ENCODE peak calls at places on chromosomes 2 and 18, in four cellular contexts. E is A549, N is HepG2, M is K562. P is an unnamed sample.

GRCh38 chr2:119448427-119449141 is 16.9 kb downstream of the TMEM37 start:
- DNase-seq in E (no peak), M (no peak), N (no peak), P (no peak)

GRCh38 chr2:11248-11941 is 34.9 kb downstream of the FAM110C start:
- DNase-seq in N (peak), M (peak), E (peak), P (no peak)

GRCh38 chr2:235055891-235056516 is 104.2 kb downstream of the SH3BP4 start:
- DNase-seq in E (peak), N (peak), M (peak), P (no peak)

GRCh38 chr18:26493021-26493420 is 55.3 kb downstream of the KCTD1 start:
- DNase-seq in E (no peak), M (no peak), N (no peak), P (no peak)

GRCh38 chr2:115443550-115444185 is 1001.2 kb downstream of the DPP10 start:
- DNase-seq in N (no peak), E (no peak), M (no peak), P (no peak)

GRCh38 chr2:101063753-101064502 is 61.8 kb downstream of the RPL31 start:
- DNase-seq in N (no peak), M (no peak), E (peak), P (no peak)

GRCh38 chr2:34985474-34985873 is 1370.1 kb upstream of the CRIM1 start:
- DNase-seq in M (no peak), E (no peak), N (no peak), P (no peak)

GRCh38 chr2:98140210-98140609 is 53.2 kb downstream of the VWA3B start:
- DNase-seq in E (no peak), N (no peak), M (no peak), P (no peak)

GRCh38 chr2:152513681-152514080 is 178.7 kb downstream of the FMNL2 start:
- DNase-seq in E (peak), N (no peak), M (no peak), P (no peak)

GRCh38 chr2:90077948-90078347 is 1386.5 kb downstream of the RPIA start:
- DNase-seq in E (no peak), N (no peak), M (no peak), P (no peak)

GRCh38 chr2:204274487-204274886 is 270.8 kb upstream of the PARD3B start:
- DNase-seq in N (no peak), E (no peak), M (no peak), P (no peak)

GRCh38 chr2:188518391-188518790 is 226.7 kb downstream of the GULP1 start:
- DNase-seq in N (no peak), M (no peak), E (no peak), P (no peak)

GRCh38 chr2:31347788-31348187 is 66.8 kb downstream of the XDH start:
- DNase-seq in N (no peak), E (peak), M (no peak), P (no peak)

GRCh38 chr2:239234151-239234825 is 166.5 kb downstream of the HDAC4 start:
- DNase-seq in N (no peak), E (no peak), M (no peak), P (no peak)

GRCh38 chr2:181810823-181811695 is 80.5 kb upstream of the ITPRID2 start:
- DNase-seq in N (peak), M (peak), E (peak), P (no peak)

GRCh38 chr2:158718196-158718585 is 76.9 kb upstream of the DAPL1 start:
- DNase-seq in M (no peak), N (no peak), E (no peak), P (no peak)

GRCh38 chr2:240759454-240759853 is 60.6 kb downstream of the KIF1A start:
- DNase-seq in E (no peak), M (peak), N (no peak), P (peak)

GRCh38 chr18:62486290-62486964 is 36.4 kb upstream of the ZCCHC2 start:
- DNase-seq in N (peak), M (peak), E (peak), P (no peak)

GRCh38 chr2:236166781-236167296 is 1.3 kb downstream of the GBX2 start:
- DNase-seq in E (no peak), N (no peak), M (no peak), P (no peak)

GRCh38 chr2:71830497-71831207 is 317.0 kb downstream of the CYP26B1 start:
- DNase-seq in M (no peak), E (no peak), N (no peak), P (no peak)

GRCh38 chr18:43525149-43525548 is 247.9 kb upstream of the SYT4 start:
- DNase-seq in N (no peak), M (no peak), E (no peak), P (no peak)

GRCh38 chr2:120400546-120400945 is 54.6 kb downstream of the INHBB start:
- DNase-seq in E (no peak), N (no peak), M (no peak), P (no peak)

GRCh38 chr2:186669146-186669545 is 24.7 kb upstream of the FAM171B start:
- DNase-seq in E (no peak), M (no peak), N (no peak), P (no peak)

GRCh38 chr2:17334300-17334699 is 183.9 kb downstream of the RAD51AP2 start:
- DNase-seq in E (no peak), M (no peak), N (no peak), P (no peak)

GRCh38 chr18:457533-457932 is 43.0 kb downstream of the COLEC12 start:
- DNase-seq in N (no peak), M (no peak), E (no peak), P (no peak)

GRCh38 chr2:109335586-109336266 is 206.7 kb downstream of the SH3RF3 start:
- DNase-seq in M (no peak), E (no peak), N (no peak), P (no peak)

GRCh38 chr2:105449083-105449482 is 50.2 kb upstream of the FHL2 start:
- DNase-seq in E (peak), M (no peak), N (no peak), P (no peak)

GRCh38 chr2:191643425-191643824 is 34.5 kb upstream of the NABP1 start:
- DNase-seq in N (no peak), E (no peak), M (no peak), P (no peak)

GRCh38 chr2:12005886-12006681 is 259.7 kb downstream of the LPIN1 start:
- DNase-seq in M (no peak), N (no peak), E (no peak), P (peak)

GRCh38 chr2:173984866-173985588 is 19.9 kb upstream of the SP3 start:
- DNase-seq in E (peak), M (no peak), N (no peak), P (no peak)

GRCh38 chr18:9008709-9009635 is 93.5 kb upstream of the NDUFV2 start:
- DNase-seq in M (peak), E (no peak), N (no peak), P (no peak)

GRCh38 chr2:234954551-234954992 is 2.8 kb downstream of the SH3BP4 start:
- DNase-seq in E (no peak), N (no peak), M (no peak), P (no peak)

GRCh38 chr18:61606759-61607158 is 273.5 kb downstream of the CDH20 start:
- DNase-seq in M (no peak), N (no peak), E (peak), P (no peak)

GRCh38 chr2:171200469-171200868 is 39.8 kb upstream of the TLK1 start:
- DNase-seq in E (no peak), N (no peak), M (no peak), P (no peak)

GRCh38 chr2:218028189-218028495 is 25.3 kb upstream of the TNS1 start:
- DNase-seq in N (no peak), M (no peak), E (no peak), P (no peak)

GRCh38 chr18:42413870-42414269 is 458.8 kb downstream of the PIK3C3 start:
- DNase-seq in N (no peak), E (peak), M (no peak), P (no peak)

GRCh38 chr2:152467677-152468406 is 132.9 kb downstream of the FMNL2 start:
- DNase-seq in N (no peak), E (no peak), M (no peak), P (peak)

GRCh38 chr18:45713239-45713638 is 10.7 kb upstream of the SLC14A1 start:
- DNase-seq in N (peak), E (peak), M (no peak), P (no peak)

GRCh38 chr18:45719106-45719505 is 4.9 kb upstream of the SLC14A1 start:
- DNase-seq in N (no peak), M (no peak), E (no peak), P (no peak)

DNA sequence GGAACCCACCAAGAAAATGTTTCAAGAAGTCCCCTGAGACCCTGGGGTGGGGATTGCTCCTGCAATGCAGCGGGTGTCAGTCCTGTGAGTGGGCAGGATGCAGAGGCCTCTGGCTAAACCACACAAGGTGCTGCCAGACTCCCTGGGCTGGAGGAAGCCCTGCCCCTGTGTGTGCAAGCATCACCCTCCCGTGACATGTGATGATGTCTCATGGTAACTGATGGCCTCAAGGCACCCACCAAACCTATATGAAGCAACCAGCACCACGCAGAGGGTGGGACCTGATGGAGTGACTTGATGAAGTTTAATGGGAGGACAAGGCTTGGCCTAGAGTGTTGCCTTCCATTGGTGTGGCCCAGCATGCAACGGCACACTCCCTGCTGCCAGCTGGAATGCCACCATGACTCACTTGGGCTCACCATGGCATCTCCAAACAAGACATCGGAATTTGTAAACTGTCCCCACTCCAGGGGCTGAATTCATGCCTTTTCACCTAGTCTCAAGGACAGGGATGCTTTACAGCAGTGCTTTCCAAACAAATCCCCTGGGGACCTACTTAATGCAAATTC is 8.7 kb upstream of the SLC14A1 start:
- DNase-seq in E (peak), M (no peak), N (no peak), P (no peak)
- TF ChIP-seq HDAC2 in E (no peak), M (no peak), N (no peak), P (no peak)

GRCh38 chr18:70227438-70227837 is 22.0 kb upstream of the RTTN start:
- DNase-seq in E (no peak), M (no peak), N (no peak), P (no peak)

GRCh38 chr18:70233974-70234373 is 28.5 kb upstream of the RTTN start:
- DNase-seq in N (no peak), E (no peak), M (no peak), P (no peak)

GRCh38 chr18:70232251-70232650 is 26.8 kb upstream of the RTTN start:
- DNase-seq in M (no peak), N (no peak), E (no peak), P (no peak)

GRCh38 chr18:70228546-70228945 is 23.1 kb upstream of the RTTN start:
- DNase-seq in M (no peak), E (no peak), N (no peak), P (no peak)
- TF ChIP-seq JUNB in M (no peak), E (no peak), N (no peak), P (no peak)

GRCh38 chr2:106974891-106975290 is 88.9 kb upstream of the ST6GAL2 start:
- DNase-seq in M (no peak), E (no peak), N (no peak), P (no peak)

GRCh38 chr2:106978647-106979046 is 92.7 kb upstream of the ST6GAL2 start:
- DNase-seq in E (no peak), N (no peak), M (no peak), P (no peak)

GRCh38 chr2:106975641-106976040 is 89.7 kb upstream of the ST6GAL2 start:
- DNase-seq in M (no peak), N (no peak), E (no peak), P (no peak)

GRCh38 chr2:106976548-106976947 is 90.6 kb upstream of the ST6GAL2 start:
- DNase-seq in E (no peak), M (no peak), N (no peak), P (no peak)

DNA sequence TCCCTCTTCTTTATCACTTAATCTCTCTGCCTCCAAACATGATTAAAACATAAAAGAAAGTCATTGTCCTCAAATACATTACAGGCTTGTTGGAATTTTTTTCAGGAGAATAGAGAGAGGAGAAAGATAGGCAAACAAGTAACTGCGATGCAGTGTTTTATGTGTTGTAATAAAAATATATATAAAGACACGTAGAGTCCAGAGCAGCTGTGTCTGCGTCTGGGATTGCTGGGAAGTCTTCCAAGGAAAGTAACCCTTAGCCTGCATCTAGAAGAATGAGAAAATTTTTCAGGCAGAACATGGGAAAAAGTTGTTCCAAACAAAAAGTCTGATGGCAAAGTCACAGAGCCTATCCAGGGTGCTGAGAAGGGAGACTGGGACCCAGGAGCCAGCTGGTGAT is 91.7 kb upstream of the ST6GAL2 start:
- DNase-seq in E (no peak), M (no peak), N (no peak), P (no peak)
- TF ChIP-seq HDAC2 in E (no peak), M (no peak), N (no peak), P (no peak)

DNA sequence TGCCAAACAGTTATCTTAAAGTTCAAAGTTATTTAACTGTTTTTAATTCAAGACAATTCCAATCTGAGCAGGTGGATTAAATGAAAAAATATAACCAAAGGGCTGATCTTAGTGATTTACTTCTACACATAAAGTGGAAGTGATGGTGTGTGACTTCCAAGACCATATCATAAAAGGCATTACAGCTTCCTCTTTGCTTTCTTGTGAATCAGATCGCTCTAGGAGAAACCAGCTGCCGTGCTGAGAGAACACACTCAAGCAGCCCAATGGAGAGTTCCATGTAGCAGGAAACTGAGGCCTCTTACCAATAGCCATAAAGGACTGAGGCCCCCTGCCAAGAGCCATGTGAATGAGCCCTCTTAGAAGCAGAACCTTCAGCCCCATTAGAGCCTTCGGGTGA is 197.4 kb downstream of the NBAS start:
- DNase-seq in E (no peak), N (no peak), M (no peak), P (no peak)
- TF ChIP-seq JUNB in E (no peak), N (no peak), M (no peak), P (no peak)

DNA sequence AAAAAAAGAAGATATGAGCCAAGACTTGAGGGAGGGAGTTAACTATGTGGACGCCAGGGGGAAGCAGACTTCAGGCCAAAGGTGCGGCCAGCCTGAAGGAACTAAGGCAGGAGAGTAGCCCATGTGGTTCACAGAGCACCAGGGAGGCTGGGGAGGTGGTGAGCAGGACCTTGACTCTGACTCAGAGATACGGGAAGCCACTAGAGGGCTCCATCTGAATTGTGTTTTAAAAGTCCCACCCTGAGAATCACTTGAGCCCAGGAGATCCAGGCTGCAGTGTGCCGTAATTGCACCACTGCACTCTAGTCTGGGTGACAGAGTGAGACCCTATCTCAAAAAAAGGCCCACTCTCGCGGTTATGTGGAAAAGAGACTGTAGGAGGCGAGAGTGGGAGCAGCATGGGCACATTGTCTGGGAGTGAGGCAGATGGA is 12.3 kb downstream of the CEP192 start:
- DNase-seq in E (peak), M (peak), N (peak), P (no peak)
- TF ChIP-seq HDAC2 in E (no peak), M (peak), N (no peak), P (no peak)

GRCh38 chr18:74248189-74248975 is 43.4 kb downstream of the CYB5A start:
- DNase-seq in E (no peak), M (no peak), N (no peak), P (no peak)
- TF ChIP-seq JUNB in E (no peak), M (no peak), N (no peak), P (no peak)

GRCh38 chr2:28210535-28210934 is 182.1 kb upstream of the FOSL2 start:
- DNase-seq in E (no peak), N (no peak), M (no peak), P (no peak)

GRCh38 chr2:28209312-28209711 is 183.3 kb upstream of the FOSL2 start:
- DNase-seq in M (no peak), N (no peak), E (no peak), P (no peak)

GRCh38 chr2:28206786-28207185 is 185.9 kb upstream of the FOSL2 start:
- DNase-seq in N (no peak), E (no peak), M (no peak), P (no peak)

GRCh38 chr2:28209864-28210263 is 182.8 kb upstream of the FOSL2 start:
- DNase-seq in M (no peak), N (no peak), E (no peak), P (no peak)
- TF ChIP-seq HDAC2 in M (no peak), N (no peak), E (no peak), P (no peak)

GRCh38 chr2:37563375-37564011 is 107.9 kb downstream of the CDC42EP3 start:
- DNase-seq in M (no peak), N (no peak), E (no peak), P (no peak)

GRCh38 chr2:37560863-37561614 is 110.4 kb downstream of the CDC42EP3 start:
- DNase-seq in M (no peak), N (no peak), E (no peak), P (no peak)

GRCh38 chr2:37564356-37564755 is 107.1 kb downstream of the CDC42EP3 start:
- DNase-seq in E (no peak), N (no peak), M (no peak), P (no peak)

GRCh38 chr2:37560241-37560848 is 111.1 kb downstream of the CDC42EP3 start:
- DNase-seq in M (no peak), E (no peak), N (no peak), P (no peak)

GRCh38 chr2:37561615-37562569 is 109.5 kb downstream of the CDC42EP3 start:
- DNase-seq in N (peak), M (peak), E (peak), P (no peak)
- TF ChIP-seq JUNB in N (no peak), M (peak), E (peak), P (peak)

P was measured in GM12878.